ENCODE peak calls at places on chromosome 13, in seven cellular contexts. H is MM.1S, L is SK-N-SH, X is GM23338, D is neural progenitor cell, F is HCT116, R is PC-3. T is an unnamed sample.

GRCh38 chr13:21672811-21673591 is 2.1 kb downstream of the FGF9 start:
- DNase-seq in F (no peak), X (no peak), L (no peak), H (no peak), R (no peak), D (peak; percentile 20), T (no peak)

GRCh38 chr13:35994131-35994966 is 136.8 kb downstream of the DCLK1 start:
- DNase-seq in R (peak; percentile 33), L (no peak), X (no peak), H (no peak), F (no peak), D (no peak), T (peak; percentile 34)

GRCh38 chr13:39397221-39397620 is 205.8 kb downstream of the LHFPL6 start:
- DNase-seq in H (no peak), L (no peak), R (no peak), X (no peak), F (no peak), D (no peak), T (no peak)

GRCh38 chr13:51921790-51922740 is 60.3 kb downstream of the CCDC70 start:
- DNase-seq in R (no peak), F (no peak), D (no peak), H (no peak), X (no peak), L (no peak), T (no peak)

GRCh38 chr13:23378009-23378632 is 55.4 kb downstream of the SACS start:
- DNase-seq in X (peak; percentile 33), D (no peak), R (peak; percentile 87), F (no peak), L (no peak), H (peak; percentile 8), T (peak; percentile 68)

GRCh38 chr13:40779796-40780285 is 8.9 kb upstream of the MRPS31 start:
- DNase-seq in X (no peak), R (peak; percentile 7), F (no peak), L (no peak), D (no peak), H (no peak), T (no peak)

GRCh38 chr13:90430127-90430526 is 917.4 kb upstream of the MIR17HG start:
- DNase-seq in D (no peak), F (no peak), X (no peak), R (no peak), H (no peak), L (no peak), T (no peak)

GRCh38 chr13:21048901-21049655 is 12.3 kb downstream of the LATS2 start:
- DNase-seq in R (no peak), X (peak; percentile 85), D (no peak), L (no peak), H (no peak), F (no peak), T (no peak)

GRCh38 chr13:35599385-35599784 is 122.9 kb upstream of the MAB21L1 start:
- DNase-seq in H (no peak), L (no peak), F (no peak), R (no peak), D (peak; percentile 6), X (peak; percentile 41), T (no peak)

GRCh38 chr13:39313721-39314120 is 275.5 kb downstream of the NHLRC3 start:
- DNase-seq in R (no peak), X (no peak), H (no peak), L (no peak), D (no peak), F (no peak), T (no peak)

GRCh38 chr13:36082396-36082795 is 48.8 kb downstream of the DCLK1 start:
- DNase-seq in L (no peak), F (no peak), H (no peak), X (no peak), R (no peak), D (no peak), T (no peak)

GRCh38 chr13:99505814-99506269 is 4.6 kb downstream of the TM9SF2 start:
- DNase-seq in X (no peak), D (no peak), F (no peak), L (peak; percentile 20), H (no peak), R (peak; percentile 50), T (no peak)

GRCh38 chr13:111319998-111320911 is at the start of gene TEX29:
- DNase-seq in X (peak; percentile 44), D (no peak), R (no peak), F (no peak), H (no peak), L (no peak), T (no peak)

GRCh38 chr13:94192576-94192975 is 286.9 kb downstream of the DCT start:
- DNase-seq in F (no peak), H (peak; percentile 16), D (peak; percentile 67), X (peak; percentile 63), L (no peak), R (peak; percentile 53), T (peak; percentile 21)

GRCh38 chr13:41909524-41909923 is 51.4 kb downstream of the VWA8 start:
- DNase-seq in D (no peak), X (no peak), F (no peak), R (no peak), L (no peak), H (no peak), T (no peak)

GRCh38 chr13:108859202-108860012 is 230.0 kb downstream of the MYO16 start:
- DNase-seq in R (peak; percentile 30), L (no peak), X (peak; percentile 41), D (no peak), F (no peak), H (peak; percentile 68), T (peak; percentile 49)

GRCh38 chr13:102091231-102091630 is 310.6 kb downstream of the FGF14 start:
- DNase-seq in D (peak; percentile 72), F (peak; percentile 4), H (no peak), L (no peak), X (peak; percentile 90), R (peak; percentile 7), T (peak; percentile 6)

GRCh38 chr13:111897178-111897845 is 169.6 kb upstream of the SOX1 start:
- DNase-seq in L (no peak), D (no peak), H (no peak), F (no peak), R (no peak), X (no peak), T (no peak)

GRCh38 chr13:96968027-96968426 is 26.2 kb downstream of the OXGR1 start:
- DNase-seq in H (no peak), L (no peak), D (no peak), R (no peak), F (no peak), X (no peak), T (no peak)

GRCh38 chr13:93397619-93398018 is 171.0 kb downstream of the GPC6 start:
- DNase-seq in L (no peak), X (no peak), H (no peak), R (no peak), F (no peak), D (no peak), T (no peak)

GRCh38 chr13:35131471-35131870 is 189.4 kb downstream of the NBEA start:
- DNase-seq in H (no peak), F (no peak), X (no peak), R (no peak), L (no peak), D (no peak), T (no peak)

GRCh38 chr13:33279898-33280549 is 5.5 kb downstream of the STARD13 start:
- DNase-seq in H (no peak), X (no peak), F (no peak), R (peak; percentile 95), L (no peak), D (no peak), T (peak; percentile 50)

GRCh38 chr13:37868691-37869505 is 674 bp downstream of the TRPC4 start:
- DNase-seq in X (peak; percentile 59), D (peak; percentile 71), F (no peak), R (no peak), L (no peak), H (no peak), T (peak; percentile 8)

GRCh38 chr13:101575591-101575990 is 123.1 kb downstream of the ITGBL1 start:
- DNase-seq in H (no peak), R (peak; percentile 71), L (no peak), F (no peak), D (no peak), X (no peak), T (no peak)

GRCh38 chr13:25860862-25861261 is 191.0 kb downstream of the SHISA2 start:
- DNase-seq in F (no peak), R (peak; percentile 87), H (no peak), L (no peak), X (no peak), D (no peak), T (no peak)

GRCh38 chr13:80550856-80551532 is 210.1 kb upstream of the SPRY2 start:
- DNase-seq in D (no peak), R (no peak), H (no peak), F (no peak), X (no peak), L (no peak), T (no peak)
- H2AFZ ChIP-seq in D (no peak overlapping the region), R (no peak overlapping the region), H (no peak overlapping the region), F (no peak overlapping the region), X (no peak overlapping the region), L (no peak overlapping the region), T (no peak overlapping the region)

GRCh38 chr13:28356506-28357064 is 138.3 kb downstream of the FLT1 start:
- DNase-seq in R (no peak), L (no peak), D (no peak), H (no peak), F (no peak), X (no peak), T (no peak)

GRCh38 chr13:28355046-28355821 is 139.7 kb downstream of the FLT1 start:
- DNase-seq in H (no peak), X (no peak), R (no peak), D (peak; percentile 15), L (no peak), F (no peak), T (no peak)

GRCh38 chr13:28357846-28358496 is 137.0 kb downstream of the FLT1 start:
- DNase-seq in F (no peak), X (no peak), L (no peak), H (no peak), D (no peak), R (no peak), T (no peak)

GRCh38 chr13:28357247-28357825 is 137.6 kb downstream of the FLT1 start:
- DNase-seq in X (no peak), L (no peak), F (no peak), R (peak; percentile 5), H (no peak), D (no peak), T (no peak)

GRCh38 chr13:28355822-28356371 is 139.0 kb downstream of the FLT1 start:
- DNase-seq in D (no peak), H (no peak), F (no peak), L (no peak), R (no peak), X (no peak), T (peak; percentile 60)
- TF ChIP-seq EZH2phosphoT487 in D (no peak), H (no peak), F (no peak), L (no peak), R (no peak), X (no peak), T (no peak)

GRCh38 chr13:59728896-59729545 is 434.7 kb downstream of the DIAPH3 start:
- DNase-seq in R (no peak), H (no peak), F (no peak), X (no peak), D (no peak), L (peak; percentile 56), T (no peak)
- H2AFZ ChIP-seq in R (no peak overlapping the region), H (no peak overlapping the region), F (no peak overlapping the region), X (no peak overlapping the region), D (no peak overlapping the region), L (no peak overlapping the region), T (no peak overlapping the region)

DNA sequence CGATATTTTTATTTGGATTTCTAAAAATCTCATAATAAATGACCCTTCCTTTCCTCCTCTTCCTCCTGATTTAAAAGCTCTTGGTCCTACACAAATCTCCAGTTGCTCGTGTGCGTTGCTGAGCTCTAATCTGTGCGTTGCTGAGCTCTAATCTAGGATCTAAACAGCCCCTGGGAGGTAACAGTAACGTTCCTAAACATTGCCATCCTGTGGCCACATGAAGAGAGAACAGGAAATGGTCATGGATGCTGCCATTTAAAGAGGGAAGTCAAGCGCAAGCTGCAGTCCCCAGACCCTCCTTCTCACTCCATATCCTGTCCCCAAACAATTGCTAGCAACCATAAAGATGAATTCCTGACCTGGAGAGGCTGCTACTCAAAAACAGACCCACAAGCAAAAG is 170.8 kb downstream of the NUFIP1 start:
- DNase-seq in D (peak; percentile 81), R (peak; percentile 30), H (no peak), L (peak; percentile 69), F (peak; percentile 41), X (peak; percentile 79), T (peak; percentile 44)
- TF ChIP-seq EZH2phosphoT487 in D (no peak), R (no peak), H (no peak), L (no peak), F (no peak), X (no peak), T (no peak)

T was measured in hepatocyte.